ENCODE peak calls at places on chromosomes 7 and 10, in ten cellular contexts. Q, A, H, X, I, G, U, M, S and F are unnamed samples.

GRCh38 chr10:115092555-115093285 is 445 bp upstream of the ATRNL1 start:
- DNase-seq in Q (peak; percentile 68), A (no peak), H (peak; percentile 79), X (peak; percentile 27), I (no peak), G (no peak), U (no peak), M (no peak), S (peak; percentile 77), F (no peak)

GRCh38 chr7:150955519-150956394 is 22.4 kb downstream of the KCNH2 start:
- DNase-seq in Q (peak; percentile 83), A (no peak), H (no peak), X (peak; percentile 15), I (no peak), G (no peak), U (no peak), M (no peak), S (peak; percentile 65), F (no peak)

GRCh38 chr10:71868192-71868697 is 17.2 kb upstream of the PSAP start:
- DNase-seq in Q (peak; percentile 19), A (no peak), H (peak; percentile 85), X (peak; percentile 70), I (peak; percentile 90), G (no peak), U (peak; percentile 75), M (no peak), S (no peak), F (peak; percentile 88)

GRCh38 chr7:147510913-147511312 is 1079.7 kb upstream of the C7orf33 start:
- DNase-seq in Q (no peak), A (no peak), H (no peak), X (peak; percentile 79), I (no peak), G (no peak), U (no peak), M (no peak), S (no peak), F (no peak)

GRCh38 chr7:133354546-133355324 is 101.9 kb downstream of the EXOC4 start:
- DNase-seq in Q (no peak), A (no peak), H (no peak), X (peak; percentile 80), I (no peak), G (no peak), U (no peak), M (no peak), S (peak; percentile 51), F (no peak)

GRCh38 chr10:31739759-31740158 is 188.9 kb downstream of the ARHGAP12 start:
- DNase-seq in Q (no peak), A (no peak), H (no peak), X (peak; percentile 52), I (no peak), G (no peak), U (no peak), M (no peak), S (no peak), F (no peak)

GRCh38 chr7:140229591-140230516 is 53.1 kb upstream of the KDM7A start:
- DNase-seq in Q (no peak), A (peak; percentile 76), H (peak; percentile 59), X (no peak), I (no peak), G (peak; percentile 86), U (no peak), M (peak; percentile 55), S (peak; percentile 69), F (no peak)

GRCh38 chr7:20786779-20787651 is at the start of gene SP8:
- DNase-seq in Q (no peak), A (no peak), H (no peak), X (peak; percentile 11), I (no peak), G (no peak), U (no peak), M (no peak), S (peak; percentile 90), F (no peak)

GRCh38 chr7:73556208-73557107 is 1.0 kb downstream of the BCL7B start:
- DNase-seq in Q (no peak), A (no peak), H (no peak), X (peak; percentile 20), I (no peak), G (no peak), U (no peak), M (no peak), S (no peak), F (no peak)

GRCh38 chr10:46223626-46224413 is 63.0 kb upstream of the ANTXRL start:
- DNase-seq in Q (no peak), A (no peak), H (no peak), X (no peak), I (no peak), G (no peak), U (no peak), M (no peak), S (no peak), F (peak; percentile 77)

GRCh38 chr7:94907026-94907419 is 371 bp upstream of the PPP1R9A start:
- DNase-seq in Q (no peak), A (no peak), H (no peak), X (no peak), I (no peak), G (no peak), U (no peak), M (no peak), S (peak; percentile 53), F (no peak)

GRCh38 chr10:95241533-95241932 is 47.5 kb downstream of the ACSM6 start:
- DNase-seq in Q (no peak), A (no peak), H (no peak), X (no peak), I (no peak), G (no peak), U (peak; percentile 91), M (no peak), S (no peak), F (no peak)

GRCh38 chr7:112205348-112206237 is 606 bp downstream of the DOCK4 start:
- DNase-seq in Q (peak; percentile 54), A (peak; percentile 42), H (peak; percentile 68), X (peak; percentile 64), I (peak; percentile 37), G (peak; percentile 43), U (peak; percentile 60), M (peak; percentile 24), S (peak; percentile 85), F (no peak)

GRCh38 chr10:88389456-88389855 is 193.7 kb downstream of the RNLS start:
- DNase-seq in Q (peak; percentile 20), A (peak; percentile 25), H (peak; percentile 78), X (peak; percentile 73), I (peak; percentile 2), G (no peak), U (peak; percentile 39), M (peak; percentile 3), S (peak; percentile 62), F (no peak)

GRCh38 chr10:69860290-69860689 is 58.6 kb downstream of the COL13A1 start:
- DNase-seq in Q (no peak), A (no peak), H (no peak), X (no peak), I (no peak), G (no peak), U (no peak), M (no peak), S (no peak), F (no peak)

GRCh38 chr10:22677333-22677732 is 37.0 kb downstream of the PIP4K2A start:
- DNase-seq in Q (no peak), A (no peak), H (no peak), X (no peak), I (no peak), G (no peak), U (no peak), M (no peak), S (no peak), F (no peak)
- H3K4me3 ChIP-seq in Q (no peak overlapping the region), A (no peak overlapping the region), H (no peak overlapping the region), X (no peak overlapping the region), I (no peak overlapping the region), G (no peak overlapping the region), U (no peak overlapping the region), M (peak overlapping the region; percentile 15), S (no peak overlapping the region), F (no peak overlapping the region)

GRCh38 chr7:27217951-27218350 is 18.1 kb upstream of the HOXA13 start:
- DNase-seq in Q (no peak), A (no peak), H (no peak), X (no peak), I (no peak), G (no peak), U (no peak), M (no peak), S (no peak), F (no peak)

GRCh38 chr7:27220440-27220955 is 20.6 kb upstream of the HOXA13 start:
- DNase-seq in Q (no peak), A (no peak), H (no peak), X (no peak), I (no peak), G (no peak), U (no peak), M (no peak), S (no peak), F (peak; percentile 62)

GRCh38 chr7:27223941-27224590 is 18.5 kb upstream of the EVX1 start:
- DNase-seq in Q (no peak), A (no peak), H (no peak), X (no peak), I (no peak), G (no peak), U (no peak), M (no peak), S (no peak), F (no peak)

GRCh38 chr7:27219821-27220220 is 19.9 kb upstream of the HOXA13 start:
- DNase-seq in Q (no peak), A (no peak), H (no peak), X (no peak), I (no peak), G (no peak), U (no peak), M (no peak), S (no peak), F (peak; percentile 67)

GRCh38 chr7:27221201-27221797 is 21.3 kb upstream of the EVX1 start:
- DNase-seq in Q (no peak), A (no peak), H (no peak), X (no peak), I (no peak), G (no peak), U (no peak), M (no peak), S (no peak), F (peak; percentile 52)
- H3K27me3 ChIP-seq in Q (peaks cover 15% of the 10 kb centered on the region), A (peaks cover 22% of the 10 kb centered on the region), H (no peaks in the 10 kb centered on the region), X (peaks cover 78% of the 10 kb centered on the region), I (peaks cover 38% of the 10 kb centered on the region), G (peaks cover 3% of the 10 kb centered on the region), U (peaks cover 10% of the 10 kb centered on the region), M (peaks cover 30% of the 10 kb centered on the region), S (peaks cover 100% of the 10 kb centered on the region), F (no peaks in the 10 kb centered on the region)

GRCh38 chr7:17297243-17297642 is 1.2 kb upstream of the AHR start:
- DNase-seq in Q (no peak), A (no peak), H (no peak), X (no peak), I (no peak), G (no peak), U (no peak), M (no peak), S (no peak), F (no peak)
- H3K4me3 ChIP-seq in Q (no peak overlapping the region), A (no peak overlapping the region), H (no peak overlapping the region), X (no peak overlapping the region), I (no peak overlapping the region), G (no peak overlapping the region), U (no peak overlapping the region), M (no peak overlapping the region), S (no peak overlapping the region), F (peak overlapping the region; percentile 1)

GRCh38 chr7:130353196-130353595 is 8.6 kb downstream of the CPA5 start:
- DNase-seq in Q (no peak), A (no peak), H (no peak), X (no peak), I (no peak), G (no peak), U (no peak), M (no peak), S (no peak), F (no peak)
- H3K27me3 ChIP-seq in Q (no peaks in the 10 kb centered on the region), A (no peaks in the 10 kb centered on the region), H (no peaks in the 10 kb centered on the region), X (no peaks in the 10 kb centered on the region), I (no peaks in the 10 kb centered on the region), G (no peaks in the 10 kb centered on the region), U (no peaks in the 10 kb centered on the region), M (peaks cover 3% of the 10 kb centered on the region), S (no peaks in the 10 kb centered on the region), F (no peaks in the 10 kb centered on the region)